ENCODE peak calls at places on chromosomes 5 and 9, in seven cellular contexts. R, T, K, A, D, I and Z are unnamed samples.

GRCh38 chr5:82011761-82012160 is 39.9 kb downstream of the ATG10 start:
- DNase-seq in K (no peak), I (no peak), D (no peak), A (peak), T (peak), R (no peak), Z (no peak)

GRCh38 chr5:116280149-116280803 is 195.5 kb downstream of the COMMD10 start:
- DNase-seq in A (no peak), I (no peak), T (no peak), R (no peak), D (no peak), K (no peak), Z (no peak)

GRCh38 chr9:109845178-109845577 is 65.2 kb downstream of the PALM2AKAP2 start:
- DNase-seq in I (no peak), K (no peak), R (no peak), A (no peak), T (no peak), D (no peak), Z (no peak)

GRCh38 chr9:78775211-78775610 is 478.3 kb downstream of the PSAT1 start:
- DNase-seq in R (no peak), D (no peak), T (no peak), K (no peak), I (no peak), A (no peak), Z (no peak)

GRCh38 chr5:147530801-147531389 is 21.0 kb upstream of the DPYSL3 start:
- DNase-seq in D (peak), I (no peak), T (peak), R (no peak), K (no peak), A (peak), Z (no peak)

GRCh38 chr5:56588636-56589485 is 226.5 kb upstream of the MAP3K1 start:
- DNase-seq in R (peak), A (no peak), K (peak), T (no peak), I (no peak), D (no peak), Z (peak)

GRCh38 chr5:11851402-11851801 is 52.8 kb downstream of the CTNND2 start:
- DNase-seq in D (no peak), R (no peak), T (no peak), A (no peak), K (no peak), I (no peak), Z (no peak)

GRCh38 chr5:86716121-86716520 is 98.4 kb downstream of the COX7C start:
- DNase-seq in T (no peak), A (no peak), K (no peak), I (no peak), R (no peak), D (no peak), Z (no peak)

GRCh38 chr5:26388946-26389345 is 649.4 kb downstream of the CDH9 start:
- DNase-seq in K (no peak), D (no peak), I (no peak), A (no peak), T (no peak), R (no peak), Z (no peak)

GRCh38 chr9:792331-793260 is 48.9 kb upstream of the DMRT1 start:
- DNase-seq in D (no peak), R (no peak), A (peak), I (no peak), K (no peak), T (peak), Z (no peak)

GRCh38 chr5:122392844-122393243 is 80.8 kb downstream of the SNCAIP start:
- DNase-seq in R (no peak), D (no peak), I (no peak), K (no peak), T (peak), A (peak), Z (no peak)

GRCh38 chr9:79089054-79089560 is 482.7 kb upstream of the TLE4 start:
- DNase-seq in T (no peak), A (no peak), D (no peak), R (no peak), I (no peak), K (no peak), Z (no peak)

GRCh38 chr5:179244051-179244450 is 101.2 kb downstream of the ADAMTS2 start:
- DNase-seq in A (no peak), D (no peak), K (no peak), I (no peak), R (no peak), T (peak), Z (no peak)

GRCh38 chr5:136729901-136730355 is 364.6 kb upstream of the TRPC7 start:
- DNase-seq in A (peak), R (no peak), K (no peak), D (peak), I (no peak), T (peak), Z (no peak)

GRCh38 chr5:59709346-59709821 is 184.1 kb downstream of the PDE4D start:
- DNase-seq in R (no peak), A (no peak), T (no peak), K (peak), I (no peak), D (no peak), Z (no peak)

GRCh38 chr5:177609076-177610059 is 9.4 kb downstream of the B4GALT7 start:
- DNase-seq in T (no peak), R (no peak), D (no peak), I (no peak), A (no peak), K (no peak), Z (no peak)

GRCh38 chr5:23139338-23140171 is 286.4 kb upstream of the CDH12 start:
- DNase-seq in A (peak), T (peak), I (no peak), K (no peak), R (peak), D (no peak), Z (no peak)

GRCh38 chr9:119768266-119768665 is 399.0 kb upstream of the BRINP1 start:
- DNase-seq in A (no peak), K (no peak), D (no peak), T (no peak), I (no peak), R (no peak), Z (no peak)

GRCh38 chr9:38336341-38336740 is 56.2 kb upstream of the ALDH1B1 start:
- DNase-seq in K (no peak), R (no peak), D (no peak), T (no peak), A (no peak), I (no peak), Z (no peak)

GRCh38 chr5:25544652-25545249 is 900.0 kb upstream of the CDH10 start:
- DNase-seq in K (peak), T (no peak), A (peak), I (no peak), D (peak), R (peak), Z (no peak)

GRCh38 chr9:97768731-97769130 is 71.6 kb upstream of the XPA start:
- DNase-seq in I (no peak), T (peak), D (no peak), A (peak), R (no peak), K (no peak), Z (no peak)

DNA sequence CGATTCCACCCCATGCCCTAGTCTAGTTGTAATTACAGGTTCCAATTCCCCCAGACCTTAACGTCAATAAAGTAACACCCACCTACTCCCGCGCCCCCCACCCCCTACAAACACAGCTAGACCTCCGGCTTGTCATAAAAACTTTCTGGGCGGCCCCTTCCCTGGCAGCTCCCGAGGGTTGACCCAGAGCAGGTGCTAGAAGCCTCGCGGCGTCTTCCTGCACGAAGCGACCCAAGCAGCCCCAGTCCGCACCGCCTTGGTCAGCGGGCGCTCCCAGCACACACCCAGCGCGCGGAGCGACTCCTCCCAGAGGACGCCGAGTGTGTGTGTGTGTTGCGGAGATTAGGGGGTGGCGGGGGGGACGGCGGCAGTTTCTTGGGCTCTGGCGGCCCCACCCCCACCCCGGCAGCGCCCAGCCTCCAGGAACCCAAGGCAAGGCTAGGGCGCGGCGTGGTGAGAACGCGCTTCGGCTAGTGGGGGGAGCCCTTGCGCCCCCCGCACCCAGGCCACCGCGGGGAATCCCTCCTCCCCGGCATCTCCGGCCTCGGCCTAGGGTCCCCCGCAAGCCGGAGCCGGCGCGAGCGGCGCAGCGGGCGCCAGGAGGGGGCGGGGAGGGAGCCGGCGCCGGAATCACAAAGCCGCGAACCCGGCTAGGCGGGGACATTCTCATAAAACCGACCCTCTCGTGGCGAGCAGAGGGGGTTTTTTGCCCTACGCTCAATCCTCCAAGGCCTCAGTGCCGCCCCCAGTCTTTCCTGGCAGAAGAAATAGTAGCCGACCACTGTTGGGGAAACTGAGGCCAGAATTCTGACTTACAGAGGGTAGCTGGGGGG is 2.2 kb downstream of the PCDH1 start:
- DNase-seq in T (no peak), K (peak), R (no peak), I (no peak), D (no peak), A (peak), Z (peak)
- TF ChIP-seq CTCF in T (no peak), K (no peak), R (no peak), I (no peak), D (no peak), A (no peak), Z (no peak)

DNA sequence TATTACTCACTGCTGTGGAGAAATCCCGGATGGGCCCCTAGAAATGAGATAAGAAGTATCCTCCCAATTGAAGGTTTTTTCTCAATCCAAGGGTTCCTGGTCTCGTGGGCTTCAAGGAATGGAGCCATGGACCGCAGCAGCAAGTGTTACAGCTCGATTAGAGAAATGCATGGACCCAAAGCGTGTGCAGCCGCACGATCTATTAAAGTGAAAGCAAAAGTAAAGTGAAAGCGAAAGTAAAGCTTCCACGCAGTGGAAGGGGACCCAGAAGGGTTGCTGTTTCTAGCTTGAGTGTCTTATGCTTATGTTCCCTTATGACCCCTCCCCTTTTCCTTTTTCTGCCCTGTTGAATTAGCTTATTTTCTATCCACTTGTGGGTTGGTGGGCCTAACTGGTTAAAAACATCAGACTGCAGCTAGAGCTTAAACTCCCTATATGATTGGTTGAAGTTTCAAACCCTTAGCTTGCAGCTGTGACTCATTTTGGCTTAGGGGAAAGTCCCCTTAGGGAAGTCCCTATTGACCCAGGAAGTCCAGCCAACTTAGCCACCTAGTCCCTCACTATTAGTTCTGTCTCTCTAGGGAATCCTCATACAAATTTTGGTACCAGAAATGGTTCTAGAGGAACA is 1111.8 kb downstream of the TAF11L14 start:
- DNase-seq in T (no peak), R (peak), I (no peak), A (no peak), K (no peak), D (peak), Z (peak)
- TF ChIP-seq CTCF in T (no peak), R (no peak), I (no peak), A (no peak), K (no peak), D (no peak), Z (no peak)

DNA sequence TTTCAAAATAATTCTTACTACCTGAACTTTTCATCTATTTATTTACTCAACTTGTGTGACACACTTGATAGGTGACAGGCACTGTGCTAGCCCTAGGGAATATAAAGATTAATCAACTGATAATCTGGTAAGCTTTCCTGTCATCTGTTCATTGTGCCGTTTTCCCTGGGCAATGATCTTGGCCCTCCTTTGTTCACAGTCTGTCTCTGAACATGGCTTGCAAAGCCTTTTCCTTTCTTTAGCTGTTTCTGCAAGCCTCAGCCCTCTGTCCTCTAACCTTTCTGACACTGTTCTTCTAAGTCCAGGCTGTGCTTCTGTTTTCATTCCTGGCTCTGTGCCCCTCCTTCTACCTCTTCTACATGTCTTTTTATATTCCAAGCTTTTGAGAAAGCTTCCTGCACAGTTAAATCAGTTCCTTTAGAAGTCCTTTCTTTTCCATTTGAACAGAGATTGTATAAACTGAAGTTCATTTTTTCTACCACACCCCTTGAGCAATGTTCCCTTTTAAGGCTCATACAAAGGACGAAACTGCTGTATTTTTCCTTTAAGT is 803.0 kb upstream of the ZNF608 start:
- DNase-seq in R (no peak), A (peak), D (no peak), I (no peak), K (no peak), T (peak), Z (no peak)
- TF ChIP-seq CTCF in R (no peak), A (no peak), D (no peak), I (no peak), K (no peak), T (no peak), Z (no peak)

GRCh38 chr9:36798350-36799065 is 225.8 kb downstream of the MELK start:
- DNase-seq in D (peak), T (no peak), R (no peak), K (no peak), A (no peak), I (no peak), Z (no peak)
- TF ChIP-seq CTCF in D (peak), T (peak), R (peak), K (no peak), A (no peak), I (no peak), Z (no peak)

DNA sequence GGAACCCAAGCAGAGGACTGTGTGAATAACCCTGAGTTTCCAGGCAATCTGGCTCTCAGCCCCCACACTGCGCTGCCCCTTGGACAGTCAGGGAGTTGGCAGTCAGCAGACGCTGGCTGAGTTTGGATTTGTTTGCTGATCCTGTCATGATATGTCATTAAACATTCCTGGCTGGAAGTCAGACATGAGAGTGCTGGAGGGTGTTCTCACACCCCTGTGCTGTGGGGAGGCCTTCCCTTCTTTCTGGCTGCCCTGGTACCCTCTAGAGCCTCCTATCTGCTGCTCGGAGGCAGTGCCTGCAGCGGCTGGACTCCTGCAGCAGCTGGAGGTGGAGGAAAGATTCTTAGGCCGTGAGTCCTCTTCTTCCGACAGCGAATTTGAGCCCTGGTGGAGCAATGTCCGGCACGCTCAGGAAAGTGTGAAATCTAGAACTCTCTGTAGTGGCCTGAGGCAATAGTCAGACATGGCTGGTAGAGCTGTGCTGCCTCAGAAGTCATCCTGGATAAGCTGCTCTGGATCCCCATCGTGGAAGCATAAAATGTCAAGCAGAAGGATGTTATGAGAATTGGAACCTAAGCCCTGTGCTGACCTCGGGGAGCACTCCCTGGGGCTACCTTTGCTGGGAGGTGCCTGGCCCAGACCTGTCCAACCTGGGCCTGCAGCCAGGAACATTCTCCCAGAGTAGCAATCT is 72.0 kb downstream of the PDE8B start:
- DNase-seq in T (peak), D (no peak), I (no peak), A (peak), R (no peak), K (peak), Z (no peak)
- TF ChIP-seq CTCF in T (peak), D (no peak), I (no peak), A (peak), R (no peak), K (no peak), Z (no peak)

GRCh38 chr5:109619661-109620060 is 70.1 kb upstream of the MAN2A1 start:
- DNase-seq in I (no peak), K (no peak), D (no peak), R (no peak), T (no peak), A (no peak), Z (no peak)
- TF ChIP-seq CTCF in I (no peak), K (no peak), D (no peak), R (no peak), T (no peak), A (no peak), Z (no peak)

GRCh38 chr5:123455640-123456039 is 32.4 kb upstream of the CEP120 start:
- DNase-seq in K (no peak), D (no peak), A (no peak), I (no peak), T (no peak), R (peak), Z (no peak)
- TF ChIP-seq CTCF in K (no peak), D (no peak), A (no peak), I (no peak), T (no peak), R (peak), Z (no peak)

GRCh38 chr5:80654391-80655230 is at the start of the genes DHFR and MSH3:
- DNase-seq in T (peak), R (peak), I (peak), D (peak), A (peak), K (peak), Z (peak)

GRCh38 chr5:80655231-80655784 is 525 bp upstream of the DHFR start:
- DNase-seq in D (no peak), I (no peak), T (peak), R (no peak), K (no peak), A (peak), Z (no peak)

GRCh38 chr5:80659111-80659510 is 4.3 kb upstream of the DHFR start:
- DNase-seq in K (no peak), I (no peak), T (peak), D (no peak), A (peak), R (no peak), Z (no peak)

GRCh38 chr5:80654054-80654390 is 430 bp upstream of the MSH3 start:
- DNase-seq in D (peak), R (peak), A (no peak), T (no peak), I (no peak), K (no peak), Z (no peak)

GRCh38 chr5:80656425-80656824 is 1.6 kb upstream of the DHFR start:
- DNase-seq in K (no peak), A (no peak), T (no peak), D (no peak), I (no peak), R (no peak), Z (no peak)
- TF ChIP-seq CTCF in K (no peak), A (no peak), T (no peak), D (no peak), I (no peak), R (peak), Z (no peak)

DNA sequence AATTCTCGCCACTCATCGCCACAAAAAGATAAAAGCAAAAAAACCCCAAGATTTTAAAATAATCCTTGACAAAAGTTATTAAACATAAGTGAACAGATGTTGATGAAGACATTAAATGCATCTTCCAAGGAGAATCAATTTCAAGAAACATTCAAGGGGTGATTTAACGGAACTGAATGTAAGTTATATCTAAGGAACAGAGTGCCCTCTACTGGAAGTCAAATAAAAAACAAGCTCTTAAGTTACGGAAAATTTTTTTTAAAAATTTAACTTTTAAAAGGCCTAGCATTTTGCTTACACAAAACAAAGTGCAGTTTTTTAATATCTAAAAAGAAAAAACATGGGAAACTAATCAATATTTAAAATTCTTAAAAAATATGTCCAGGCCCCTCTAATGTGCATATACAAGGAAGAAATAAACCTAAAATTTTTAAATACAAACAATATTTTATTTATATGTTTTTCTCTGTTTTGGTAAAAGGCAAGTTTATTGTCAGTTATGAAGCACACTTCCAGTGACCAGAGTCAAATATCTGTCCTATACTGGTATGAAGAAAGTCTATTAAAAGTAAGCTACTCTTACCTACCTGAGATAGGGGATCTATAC is 28.0 kb downstream of the TEX10 start:
- DNase-seq in K (no peak), R (no peak), D (peak), A (peak), T (peak), I (no peak), Z (no peak)
- TF ChIP-seq CTCF in K (peak), R (peak), D (peak), A (peak), T (peak), I (no peak), Z (peak)